ENCODE peak calls at places on chromosome 21, in seven cellular contexts. X, O, P, C, D, U and Z are unnamed samples. For H3K27me3, the result is how much of the 10 kb centered on the place peaks cover.

GRCh38 chr21:23534833-23535232 is 2072.4 kb downstream of the MRPL39 start:
- DNase-seq in D (no peak), P (no peak), O (no peak), X (no peak), U (no peak), C (no peak), Z (no peak)

GRCh38 chr21:14752006-14752909 is 206.1 kb upstream of the SAMSN1 start:
- DNase-seq in C (no peak), D (no peak), X (no peak), O (no peak), U (no peak), P (no peak), Z (no peak)

GRCh38 chr21:14995695-14996490 is 68.9 kb downstream of the NRIP1 start:
- DNase-seq in X (no peak), O (peak), C (no peak), P (no peak), U (no peak), D (no peak), Z (no peak)

GRCh38 chr21:35051287-35051818 is 2.3 kb upstream of the RUNX1 start:
- DNase-seq in U (no peak), X (peak), D (peak), C (peak), O (peak), P (peak), Z (peak)

GRCh38 chr21:34989337-34990151 is 59.6 kb downstream of the RUNX1 start:
- DNase-seq in X (no peak), P (no peak), O (no peak), C (no peak), D (no peak), U (no peak), Z (no peak)

GRCh38 chr21:25373126-25374082 is 233.9 kb downstream of the MRPL39 start:
- DNase-seq in O (no peak), P (no peak), U (no peak), X (no peak), D (no peak), C (peak), Z (no peak)

GRCh38 chr21:39051561-39051949 is 131.7 kb downstream of the PSMG1 start:
- DNase-seq in C (peak), P (no peak), X (peak), U (peak), O (no peak), D (no peak), Z (no peak)

GRCh38 chr21:34705032-34705431 is 36.2 kb downstream of the CLIC6 start:
- DNase-seq in O (no peak), D (no peak), U (no peak), X (no peak), C (no peak), P (no peak), Z (no peak)

GRCh38 chr21:16424331-16424749 is 694.6 kb downstream of the USP25 start:
- DNase-seq in D (no peak), O (no peak), P (no peak), C (no peak), X (no peak), U (no peak), Z (no peak)

GRCh38 chr21:31612889-31613785 is 46.4 kb upstream of the SOD1 start:
- DNase-seq in D (no peak), U (no peak), O (peak), P (no peak), C (no peak), X (no peak), Z (no peak)

GRCh38 chr21:39610705-39611104 is 2.0 kb upstream of the B3GALT5 start:
- DNase-seq in O (no peak), P (peak), C (peak), D (no peak), U (no peak), X (no peak), Z (no peak)

GRCh38 chr21:34885125-34885524 is 164.0 kb downstream of the RUNX1 start:
- DNase-seq in U (no peak), X (no peak), O (peak), C (no peak), D (no peak), P (no peak), Z (no peak)

GRCh38 chr21:16330340-16331319 is 600.8 kb downstream of the USP25 start:
- DNase-seq in O (peak), X (no peak), C (no peak), D (no peak), P (peak), U (no peak), Z (no peak)

GRCh38 chr21:14012409-14012808 is 198.3 kb downstream of the LIPI start:
- DNase-seq in U (no peak), P (no peak), C (no peak), O (no peak), X (no peak), D (no peak), Z (no peak)

GRCh38 chr21:34545079-34545884 is 33.3 kb upstream of the KCNE1 start:
- DNase-seq in O (peak), X (no peak), C (peak), P (peak), D (no peak), U (peak), Z (no peak)

GRCh38 chr21:38250991-38251418 is 5.8 kb upstream of the KCNJ15 start:
- DNase-seq in C (no peak), X (no peak), D (no peak), P (no peak), O (no peak), U (no peak), Z (no peak)

GRCh38 chr21:38114717-38115333 is 142.0 kb upstream of the KCNJ15 start:
- DNase-seq in D (no peak), U (no peak), X (no peak), P (no peak), O (no peak), C (no peak), Z (no peak)

GRCh38 chr21:35491114-35491513 is 442.0 kb upstream of the RUNX1 start:
- DNase-seq in O (no peak), P (no peak), D (no peak), X (no peak), U (no peak), C (peak), Z (no peak)

GRCh38 chr21:23083242-23083641 is 2085.0 kb downstream of the NCAM2 start:
- DNase-seq in D (no peak), O (no peak), C (no peak), P (no peak), X (no peak), U (no peak), Z (no peak)

GRCh38 chr21:34992736-34993135 is 56.4 kb downstream of the RUNX1 start:
- DNase-seq in O (no peak), P (no peak), C (no peak), X (peak), D (no peak), U (no peak), Z (peak)

GRCh38 chr21:40706161-40706560 is 140.8 kb downstream of the DSCAM start:
- DNase-seq in D (no peak), U (no peak), P (no peak), X (no peak), O (peak), C (no peak), Z (no peak)

GRCh38 chr21:18744840-18745239 is 341.3 kb upstream of the TMPRSS15 start:
- DNase-seq in X (no peak), D (no peak), U (no peak), C (no peak), O (no peak), P (no peak), Z (no peak)

GRCh38 chr21:42615924-42616323 is 37.5 kb upstream of the PDE9A start:
- DNase-seq in C (no peak), P (no peak), U (no peak), D (no peak), O (no peak), X (no peak), Z (no peak)
- H3K27me3 ChIP-seq in C (under half), P (under half), U (under half), D (under half), O (under half), X (under half), Z (under half)

GRCh38 chr21:26593800-26594199 is 20.7 kb upstream of the CYYR1 start:
- DNase-seq in P (no peak), C (no peak), O (no peak), U (no peak), X (no peak), D (no peak), Z (no peak)
- H3K27me3 ChIP-seq in P (under half), C (under half), O (under half), U (under half), X (under half), D (under half), Z (under half)

GRCh38 chr21:33155005-33155404 is 74.7 kb upstream of the IFNAR2 start:
- DNase-seq in P (no peak), U (no peak), O (no peak), C (no peak), D (no peak), X (no peak), Z (no peak)
- H3K27me3 ChIP-seq in P (under half), U (under half), O (under half), C (under half), D (under half), X (under half), Z (half or more)

DNA sequence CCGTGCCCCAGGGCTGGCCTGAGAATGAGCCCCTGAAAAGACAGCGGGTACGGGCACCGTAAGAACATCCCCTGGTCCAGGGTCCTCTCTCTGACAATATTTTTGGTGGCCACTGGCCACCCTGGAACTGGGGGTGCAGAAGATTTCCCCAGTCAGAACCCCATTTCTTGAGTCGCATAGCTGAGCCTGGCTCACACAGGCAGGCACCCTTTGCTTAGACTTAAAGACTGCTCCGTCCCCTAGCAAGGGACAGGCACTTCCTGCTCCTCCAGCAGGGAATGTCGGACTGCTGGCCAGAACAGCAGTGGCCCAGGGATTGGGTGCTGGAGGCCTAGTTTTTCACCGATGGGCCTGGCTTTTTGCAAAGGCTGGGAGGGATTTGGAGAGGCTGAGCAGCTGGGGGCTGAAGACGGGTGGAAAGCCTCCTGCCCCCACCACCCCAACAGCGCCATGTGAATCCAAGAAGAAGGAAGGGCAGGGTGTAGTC is 4.3 kb downstream of the OLIG2 start:
- DNase-seq in C (no peak), U (no peak), D (no peak), P (no peak), O (no peak), X (no peak), Z (no peak)
- H3K27me3 ChIP-seq in C (half or more), U (half or more), D (half or more), P (under half), O (half or more), X (under half), Z (half or more)

GRCh38 chr21:42215942-42216725 is 2.8 kb upstream of the ABCG1 start:
- DNase-seq in D (no peak), U (no peak), P (peak), X (no peak), C (peak), O (no peak), Z (no peak)
- H3K27me3 ChIP-seq in D (under half), U (under half), P (under half), X (under half), C (half or more), O (under half), Z (under half)

DNA sequence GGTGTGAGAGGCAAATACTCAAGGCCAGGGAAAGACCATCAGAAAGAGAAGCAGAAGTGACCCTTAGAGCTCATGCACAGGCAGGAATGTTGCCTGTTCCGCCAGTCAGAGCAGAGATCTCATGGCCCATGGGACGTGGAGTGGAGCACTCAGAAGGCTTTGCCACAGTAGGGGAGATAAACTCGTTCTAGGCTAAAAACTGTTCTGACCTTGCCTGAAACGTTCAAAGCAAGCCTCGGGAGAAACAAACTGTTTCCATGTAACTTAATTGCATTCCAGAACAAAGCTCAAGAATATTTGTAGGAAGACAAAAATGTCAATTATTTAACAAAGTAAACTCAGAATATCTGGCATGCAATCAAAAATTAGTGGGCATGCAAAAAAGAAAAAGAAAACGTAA is 20.7 kb upstream of the SLC19A1 start:
- DNase-seq in D (no peak), C (peak), P (no peak), X (no peak), U (no peak), O (no peak), Z (no peak)
- H3K27me3 ChIP-seq in D (under half), C (under half), P (under half), X (under half), U (under half), O (under half), Z (under half)

GRCh38 chr21:36690637-36691538 is 8.0 kb upstream of the SIM2 start:
- DNase-seq in D (no peak), U (no peak), C (no peak), O (no peak), P (no peak), X (no peak), Z (no peak)

GRCh38 chr21:36693144-36694040 is 5.5 kb upstream of the SIM2 start:
- DNase-seq in D (no peak), U (no peak), C (peak), O (peak), X (no peak), P (no peak), Z (no peak)

GRCh38 chr21:36692844-36693143 is 6.1 kb upstream of the SIM2 start:
- DNase-seq in O (peak), D (no peak), U (no peak), C (no peak), P (no peak), X (no peak), Z (no peak)

GRCh38 chr21:36692125-36692843 is 6.6 kb upstream of the SIM2 start:
- DNase-seq in O (peak), U (no peak), P (no peak), C (peak), D (no peak), X (no peak), Z (no peak)

DNA sequence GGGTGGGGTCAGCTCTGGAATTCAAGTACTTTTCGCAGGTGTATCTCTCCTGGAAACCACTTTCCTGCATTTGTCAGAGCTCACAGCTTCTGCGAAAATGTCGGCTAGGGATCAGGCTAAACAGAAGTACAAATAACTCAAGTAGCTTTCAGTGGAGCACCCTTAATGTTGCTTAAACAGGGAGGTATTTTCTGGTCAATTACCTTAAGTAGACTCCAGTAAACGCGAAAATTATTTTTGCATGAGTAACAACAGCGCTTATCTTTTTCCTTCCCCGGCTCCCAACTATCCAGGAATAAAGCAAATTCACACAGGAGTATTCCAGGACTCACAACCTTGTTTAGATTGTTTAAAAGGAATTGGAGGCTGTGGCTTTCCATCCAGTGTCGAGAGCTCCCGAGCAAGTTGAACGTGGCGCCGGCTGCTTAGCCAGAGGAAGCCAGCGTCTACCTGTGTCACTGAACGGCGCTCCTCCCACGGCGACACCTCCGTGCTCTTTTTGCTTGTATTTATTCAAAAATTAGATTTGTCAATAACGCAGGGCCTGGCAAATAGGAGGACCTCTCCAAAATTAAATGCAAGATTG is 7.3 kb upstream of the SIM2 start:
- DNase-seq in O (peak), U (no peak), C (peak), P (no peak), D (no peak), X (no peak), Z (no peak)
- H3K27me3 ChIP-seq in O (half or more), U (half or more), C (half or more), P (under half), D (half or more), X (under half), Z (under half)

GRCh38 chr21:44723177-44724131 is 12.1 kb upstream of the TSPEAR start:
- DNase-seq in P (no peak), C (peak), U (no peak), D (no peak), O (no peak), X (peak), Z (no peak)
- H3K27me3 ChIP-seq in P (under half), C (under half), U (under half), D (under half), O (under half), X (under half), Z (half or more)